ENCODE peak calls at places on chromosomes 13 and 19, in seven cellular contexts. One of them, this sample, is unnamed.

GRCh38 chr13:25753976-25754375 is 297.8 kb downstream of the SHISA2 start:
- DNase-seq in colonic mucosa: no peak
- DNase-seq in cardiac muscle cell: no peak
- DNase-seq in psoas muscle: no peak
- DNase-seq in effector memory CD4-positive, alpha-beta T cell: no peak
- DNase-seq in foreskin keratinocyte: no peak
- DNase-seq in pancreas: no peak
- DNase-seq in this sample: no peak

GRCh38 chr13:113078895-113079720 is 26.5 kb upstream of the F7 start:
- DNase-seq in colonic mucosa: no peak
- DNase-seq in cardiac muscle cell: no peak
- DNase-seq in psoas muscle: no peak
- DNase-seq in effector memory CD4-positive, alpha-beta T cell: no peak
- DNase-seq in foreskin keratinocyte: no peak
- DNase-seq in pancreas: no peak
- DNase-seq in this sample: no peak

GRCh38 chr19:3407556-3408516 is 41.5 kb downstream of the NFIC start:
- DNase-seq in colonic mucosa: no peak
- DNase-seq in cardiac muscle cell: peak; percentile 55
- DNase-seq in psoas muscle: peak; percentile 61
- DNase-seq in effector memory CD4-positive, alpha-beta T cell: no peak
- DNase-seq in foreskin keratinocyte: no peak
- DNase-seq in pancreas: no peak
- DNase-seq in this sample: no peak

GRCh38 chr13:92717857-92718256 is 508.8 kb upstream of the GPC6 start:
- DNase-seq in colonic mucosa: no peak
- DNase-seq in cardiac muscle cell: no peak
- DNase-seq in psoas muscle: no peak
- DNase-seq in effector memory CD4-positive, alpha-beta T cell: no peak
- DNase-seq in foreskin keratinocyte: no peak
- DNase-seq in pancreas: no peak
- DNase-seq in this sample: no peak

GRCh38 chr19:15466851-15467733 is 2.7 kb upstream of the RASAL3 start:
- DNase-seq in colonic mucosa: no peak
- DNase-seq in cardiac muscle cell: peak; percentile 88
- DNase-seq in psoas muscle: no peak
- DNase-seq in effector memory CD4-positive, alpha-beta T cell: peak; percentile 46
- DNase-seq in foreskin keratinocyte: no peak
- DNase-seq in pancreas: no peak
- DNase-seq in this sample: no peak

GRCh38 chr13:105679832-105680231 is 855.6 kb downstream of the EFNB2 start:
- DNase-seq in colonic mucosa: no peak
- DNase-seq in cardiac muscle cell: no peak
- DNase-seq in psoas muscle: no peak
- DNase-seq in effector memory CD4-positive, alpha-beta T cell: no peak
- DNase-seq in foreskin keratinocyte: no peak
- DNase-seq in pancreas: no peak
- DNase-seq in this sample: no peak

GRCh38 chr19:17070912-17071311 is 4.3 kb downstream of the HAUS8 start:
- DNase-seq in colonic mucosa: no peak
- DNase-seq in cardiac muscle cell: no peak
- DNase-seq in psoas muscle: no peak
- DNase-seq in effector memory CD4-positive, alpha-beta T cell: no peak
- DNase-seq in foreskin keratinocyte: no peak
- DNase-seq in pancreas: no peak
- DNase-seq in this sample: no peak

GRCh38 chr13:27463500-27463899 is 13.1 kb upstream of the MTIF3 start:
- DNase-seq in colonic mucosa: no peak
- DNase-seq in cardiac muscle cell: no peak
- DNase-seq in psoas muscle: no peak
- DNase-seq in effector memory CD4-positive, alpha-beta T cell: no peak
- DNase-seq in foreskin keratinocyte: no peak
- DNase-seq in pancreas: no peak
- DNase-seq in this sample: no peak

GRCh38 chr13:80400834-80401450 is 60.0 kb upstream of the SPRY2 start:
- DNase-seq in colonic mucosa: no peak
- DNase-seq in cardiac muscle cell: no peak
- DNase-seq in psoas muscle: no peak
- DNase-seq in effector memory CD4-positive, alpha-beta T cell: no peak
- DNase-seq in foreskin keratinocyte: no peak
- DNase-seq in pancreas: no peak
- DNase-seq in this sample: no peak

GRCh38 chr13:54144809-54145208 is 1116.2 kb downstream of the OLFM4 start:
- DNase-seq in colonic mucosa: no peak
- DNase-seq in cardiac muscle cell: no peak
- DNase-seq in psoas muscle: no peak
- DNase-seq in effector memory CD4-positive, alpha-beta T cell: no peak
- DNase-seq in foreskin keratinocyte: no peak
- DNase-seq in pancreas: no peak
- DNase-seq in this sample: no peak

GRCh38 chr19:47280183-47280797 is 5.6 kb downstream of the INAFM1 start:
- DNase-seq in colonic mucosa: no peak
- DNase-seq in cardiac muscle cell: peak; percentile 25
- DNase-seq in psoas muscle: no peak
- DNase-seq in effector memory CD4-positive, alpha-beta T cell: no peak
- DNase-seq in foreskin keratinocyte: no peak
- DNase-seq in pancreas: no peak
- DNase-seq in this sample: no peak

DNA sequence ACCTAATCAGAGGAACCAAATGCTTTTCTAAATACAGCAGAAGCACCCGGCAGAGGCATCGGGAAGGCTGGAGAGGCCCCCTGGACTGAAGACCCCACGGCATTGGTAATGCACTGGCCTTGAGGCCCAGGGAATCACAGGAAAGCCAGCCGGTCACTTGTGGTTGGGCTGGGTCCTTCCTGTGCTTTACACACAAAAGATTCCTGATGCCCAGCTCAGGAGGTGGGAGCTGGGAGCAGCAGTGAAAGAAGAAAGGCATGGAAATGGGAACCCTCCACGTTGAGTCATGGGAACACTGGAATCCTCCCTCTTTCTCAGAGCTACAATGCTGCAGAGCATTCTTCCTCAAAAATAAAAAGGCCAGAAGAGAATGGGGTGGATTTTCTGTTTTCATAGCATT is 126.4 kb downstream of the TNFRSF19 start:
- DNase-seq in colonic mucosa: no peak
- DNase-seq in cardiac muscle cell: no peak
- DNase-seq in psoas muscle: no peak
- DNase-seq in effector memory CD4-positive, alpha-beta T cell: no peak
- DNase-seq in foreskin keratinocyte: peak; percentile 21
- DNase-seq in pancreas: no peak
- DNase-seq in this sample: no peak
- H3K4me1 ChIP-seq in colonic mucosa: no peaks in the 10 kb centered on the region
- H3K4me1 ChIP-seq in cardiac muscle cell: no peaks in the 10 kb centered on the region
- H3K4me1 ChIP-seq in psoas muscle: no peaks in the 10 kb centered on the region
- H3K4me1 ChIP-seq in effector memory CD4-positive, alpha-beta T cell: peaks cover 11% of the 10 kb centered on the region
- H3K4me1 ChIP-seq in foreskin keratinocyte: peaks cover 6% of the 10 kb centered on the region
- H3K4me1 ChIP-seq in pancreas: no peaks in the 10 kb centered on the region
- H3K4me1 ChIP-seq in this sample: no peaks in the 10 kb centered on the region

GRCh38 chr13:45895880-45896279 is 44.3 kb upstream of the SIAH3 start:
- DNase-seq in colonic mucosa: no peak
- DNase-seq in cardiac muscle cell: no peak
- DNase-seq in psoas muscle: no peak
- DNase-seq in effector memory CD4-positive, alpha-beta T cell: no peak
- DNase-seq in foreskin keratinocyte: no peak
- DNase-seq in pancreas: no peak
- DNase-seq in this sample: no peak

GRCh38 chr13:45897562-45897961 is 46.0 kb upstream of the SIAH3 start:
- DNase-seq in colonic mucosa: no peak
- DNase-seq in cardiac muscle cell: no peak
- DNase-seq in psoas muscle: no peak
- DNase-seq in effector memory CD4-positive, alpha-beta T cell: no peak
- DNase-seq in foreskin keratinocyte: no peak
- DNase-seq in pancreas: no peak
- DNase-seq in this sample: no peak
- H3K4me1 ChIP-seq in colonic mucosa: no peaks in the 10 kb centered on the region
- H3K4me1 ChIP-seq in cardiac muscle cell: no peaks in the 10 kb centered on the region
- H3K4me1 ChIP-seq in psoas muscle: no peaks in the 10 kb centered on the region
- H3K4me1 ChIP-seq in effector memory CD4-positive, alpha-beta T cell: no peaks in the 10 kb centered on the region
- H3K4me1 ChIP-seq in foreskin keratinocyte: no peaks in the 10 kb centered on the region
- H3K4me1 ChIP-seq in pancreas: no peaks in the 10 kb centered on the region
- H3K4me1 ChIP-seq in this sample: no peaks in the 10 kb centered on the region

GRCh38 chr19:38684862-38685665 is 37.6 kb downstream of the ACTN4 start:
- DNase-seq in colonic mucosa: no peak
- DNase-seq in cardiac muscle cell: no peak
- DNase-seq in psoas muscle: no peak
- DNase-seq in effector memory CD4-positive, alpha-beta T cell: no peak
- DNase-seq in foreskin keratinocyte: no peak
- DNase-seq in pancreas: no peak
- DNase-seq in this sample: no peak

GRCh38 chr19:38684078-38684861 is 36.8 kb downstream of the ACTN4 start:
- DNase-seq in colonic mucosa: peak; percentile 89
- DNase-seq in cardiac muscle cell: peak; percentile 94
- DNase-seq in psoas muscle: peak; percentile 80
- DNase-seq in effector memory CD4-positive, alpha-beta T cell: peak; percentile 39
- DNase-seq in foreskin keratinocyte: peak; percentile 96
- DNase-seq in pancreas: no peak
- DNase-seq in this sample: peak; percentile 75

GRCh38 chr19:38686530-38686888 is 39.1 kb downstream of the ACTN4 start:
- DNase-seq in colonic mucosa: no peak
- DNase-seq in cardiac muscle cell: no peak
- DNase-seq in psoas muscle: no peak
- DNase-seq in effector memory CD4-positive, alpha-beta T cell: peak; percentile 70
- DNase-seq in foreskin keratinocyte: peak; percentile 37
- DNase-seq in pancreas: no peak
- DNase-seq in this sample: no peak

GRCh38 chr19:38687837-38688378 is 40.5 kb downstream of the ACTN4 start:
- DNase-seq in colonic mucosa: no peak
- DNase-seq in cardiac muscle cell: no peak
- DNase-seq in psoas muscle: no peak
- DNase-seq in effector memory CD4-positive, alpha-beta T cell: no peak
- DNase-seq in foreskin keratinocyte: no peak
- DNase-seq in pancreas: no peak
- DNase-seq in this sample: no peak

DNA sequence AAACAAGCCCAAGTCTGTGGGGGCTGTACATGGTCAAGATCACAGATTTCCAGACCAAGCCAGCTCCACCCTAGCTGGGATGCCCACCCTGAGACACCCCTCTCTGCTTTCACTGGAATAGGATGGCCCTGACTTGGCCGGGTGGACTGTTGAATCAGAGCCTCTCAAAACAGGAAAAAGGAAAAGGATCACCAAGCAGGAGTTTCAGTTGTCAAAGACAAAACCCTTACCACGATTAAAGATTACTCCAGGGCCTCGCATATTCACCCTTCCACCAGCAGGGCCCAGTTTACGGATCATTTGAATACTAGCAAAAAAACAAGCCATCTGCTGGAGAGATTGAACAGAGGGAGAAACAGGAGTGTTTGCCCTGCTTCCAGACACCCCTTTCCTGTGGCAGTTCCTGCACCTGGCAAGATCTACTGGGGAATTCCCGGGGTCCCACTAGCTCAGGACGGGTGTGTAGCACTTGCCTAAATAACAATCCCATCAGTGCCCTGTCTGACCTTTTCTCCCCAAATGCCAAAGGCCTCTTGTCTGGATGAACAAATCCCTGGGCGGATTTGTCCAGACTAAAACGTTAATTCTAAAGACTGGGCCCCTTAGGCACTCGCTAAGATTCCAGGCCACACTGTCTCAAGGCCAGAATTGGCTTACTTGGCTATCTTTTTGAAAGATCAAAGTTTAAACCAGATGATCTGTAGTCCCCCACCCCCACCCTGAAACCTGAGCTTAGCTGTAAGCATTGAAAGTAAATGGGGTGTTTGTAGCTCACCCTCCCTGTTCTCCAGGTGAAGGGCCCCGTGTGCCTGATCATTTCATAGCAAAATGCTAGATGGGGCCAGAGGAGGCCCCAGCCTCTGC is 38.4 kb downstream of the ACTN4 start:
- DNase-seq in colonic mucosa: no peak
- DNase-seq in cardiac muscle cell: peak; percentile 81
- DNase-seq in psoas muscle: no peak
- DNase-seq in effector memory CD4-positive, alpha-beta T cell: peak; percentile 25
- DNase-seq in foreskin keratinocyte: peak; percentile 65
- DNase-seq in pancreas: no peak
- DNase-seq in this sample: no peak
- H3K4me1 ChIP-seq in colonic mucosa: peaks cover 33% of the 10 kb centered on the region
- H3K4me1 ChIP-seq in cardiac muscle cell: peaks cover 43% of the 10 kb centered on the region
- H3K4me1 ChIP-seq in psoas muscle: peaks cover 79% of the 10 kb centered on the region
- H3K4me1 ChIP-seq in effector memory CD4-positive, alpha-beta T cell: peaks cover 73% of the 10 kb centered on the region
- H3K4me1 ChIP-seq in foreskin keratinocyte: peaks cover 67% of the 10 kb centered on the region
- H3K4me1 ChIP-seq in pancreas: peaks cover 43% of the 10 kb centered on the region
- H3K4me1 ChIP-seq in this sample: peaks cover 80% of the 10 kb centered on the region

GRCh38 chr19:8517551-8518442 is 3.8 kb upstream of the ZNF414 start:
- DNase-seq in colonic mucosa: no peak
- DNase-seq in cardiac muscle cell: peak; percentile 82
- DNase-seq in psoas muscle: no peak
- DNase-seq in effector memory CD4-positive, alpha-beta T cell: peak; percentile 37
- DNase-seq in foreskin keratinocyte: no peak
- DNase-seq in pancreas: no peak
- DNase-seq in this sample: no peak
- H3K4me1 ChIP-seq in colonic mucosa: peaks cover 6% of the 10 kb centered on the region
- H3K4me1 ChIP-seq in cardiac muscle cell: peaks cover 7% of the 10 kb centered on the region
- H3K4me1 ChIP-seq in psoas muscle: peaks cover 6% of the 10 kb centered on the region
- H3K4me1 ChIP-seq in effector memory CD4-positive, alpha-beta T cell: peaks cover 52% of the 10 kb centered on the region
- H3K4me1 ChIP-seq in foreskin keratinocyte: no peaks in the 10 kb centered on the region
- H3K4me1 ChIP-seq in pancreas: peaks cover 6% of the 10 kb centered on the region
- H3K4me1 ChIP-seq in this sample: peaks cover 11% of the 10 kb centered on the region